ENCODE peak calls at places on chromosomes 11 and 22, in eight cellular contexts. Y is H1, M is PC-3, B is kidney, J is sigmoid colon, V is stomach, T is adrenal gland, E is uterus. U is an unnamed sample.
A peak's percentile ranks its signal among the peaks of the same experiment; 100 is the strongest.

GRCh38 chr11:75267171-75267970 is 26.8 kb downstream of the TPBGL start:
- DNase-seq in Y (no peak), M (no peak), B (peak; percentile 65), J (peak; percentile 60), V (no peak), T (no peak), E (no peak), U (no peak)

GRCh38 chr11:64888761-64889511 is 10.5 kb upstream of the EHD1 start:
- DNase-seq in Y (no peak), M (peak; percentile 34), B (no peak), J (no peak), V (peak; percentile 63), T (no peak), E (no peak), U (no peak)

GRCh38 chr11:123174196-123175183 is 20.6 kb downstream of the CLMP start:
- DNase-seq in Y (no peak), M (peak; percentile 97), B (peak; percentile 74), J (peak; percentile 93), V (peak; percentile 39), T (peak; percentile 49), E (peak; percentile 81), U (no peak)

GRCh38 chr22:46185263-46185662 is 34.9 kb downstream of the PPARA start:
- DNase-seq in Y (no peak), M (no peak), B (no peak), J (no peak), V (no peak), T (no peak), E (no peak), U (no peak)

GRCh38 chr11:103988595-103988969 is 47.9 kb upstream of the DDI1 start:
- DNase-seq in Y (no peak), M (peak; percentile 82), B (no peak), J (no peak), V (no peak), T (no peak), E (no peak), U (no peak)

GRCh38 chr11:65452806-65453490 is 30.4 kb downstream of the NEAT1 start:
- DNase-seq in Y (no peak), M (peak; percentile 83), B (peak; percentile 52), J (no peak), V (no peak), T (peak; percentile 52), E (peak; percentile 19), U (no peak)

GRCh38 chr11:112844530-112844929 is 116.7 kb upstream of the NCAM1 start:
- DNase-seq in Y (no peak), M (no peak), B (no peak), J (peak; percentile 71), V (no peak), T (no peak), E (no peak), U (no peak)

GRCh38 chr11:79417069-79417920 is 23.5 kb downstream of the TENM4 start:
- DNase-seq in Y (no peak), M (no peak), B (no peak), J (no peak), V (no peak), T (no peak), E (no peak), U (no peak)

GRCh38 chr11:116339306-116339705 is 433.5 kb downstream of the BUD13 start:
- DNase-seq in Y (no peak), M (no peak), B (no peak), J (no peak), V (no peak), T (no peak), E (no peak), U (no peak)

GRCh38 chr11:70860855-70861254 is 391.5 kb downstream of the SHANK2 start:
- DNase-seq in Y (no peak), M (no peak), B (no peak), J (no peak), V (no peak), T (no peak), E (no peak), U (no peak)

GRCh38 chr11:69909561-69910518 is 90.6 kb upstream of the FGF3 start:
- DNase-seq in Y (no peak), M (peak; percentile 37), B (peak; percentile 66), J (peak; percentile 64), V (no peak), T (peak; percentile 17), E (no peak), U (no peak)

GRCh38 chr11:66280428-66280827 is 2.5 kb downstream of the CNIH2 start:
- DNase-seq in Y (no peak), M (peak; percentile 28), B (no peak), J (no peak), V (no peak), T (no peak), E (no peak), U (no peak)

GRCh38 chr22:20588092-20588842 is 80.9 kb downstream of the MED15 start:
- DNase-seq in Y (no peak), M (no peak), B (peak; percentile 59), J (no peak), V (no peak), T (no peak), E (no peak), U (no peak)
- TF ChIP-seq CTCF in Y (no peak), M (no peak), B (no peak), J (no peak), V (no peak), T (no peak), E (no peak), U (no peak)

GRCh38 chr11:73982990-73983763 is 534 bp upstream of the UCP2 start:
- DNase-seq in Y (peak; percentile 74), M (peak; percentile 92), B (peak; percentile 97), J (peak; percentile 97), V (peak; percentile 94), T (peak; percentile 95), E (peak; percentile 82), U (peak; percentile 74)
- H3K4me1 ChIP-seq in Y (peaks cover 7% of the 10 kb centered on the region), M (peaks cover 28% of the 10 kb centered on the region), B (peaks cover 9% of the 10 kb centered on the region), J (peaks cover 12% of the 10 kb centered on the region), V (peaks cover 43% of the 10 kb centered on the region), T (peaks cover 11% of the 10 kb centered on the region), E (peaks cover 6% of the 10 kb centered on the region), U (peaks cover 13% of the 10 kb centered on the region)

GRCh38 chr11:1011320-1011698 is 25.2 kb downstream of the MUC6 start:
- DNase-seq in Y (no peak), M (no peak), B (no peak), J (no peak), V (no peak), T (no peak), E (no peak), U (no peak)
- H3K36me3 ChIP-seq in Y (peaks cover 27% of the 10 kb centered on the region), M (peaks cover 9% of the 10 kb centered on the region), B (peaks cover 34% of the 10 kb centered on the region), J (peaks cover 46% of the 10 kb centered on the region), V (peaks cover 86% of the 10 kb centered on the region), T (peaks cover 66% of the 10 kb centered on the region), E (no peaks in the 10 kb centered on the region), U (peaks cover 51% of the 10 kb centered on the region)

GRCh38 chr11:15985863-15986139 is 370.5 kb downstream of the SOX6 start:
- DNase-seq in Y (no peak), M (no peak), B (no peak), J (no peak), V (no peak), T (no peak), E (no peak), U (no peak)

GRCh38 chr11:15991174-15991655 is 365.1 kb downstream of the SOX6 start:
- DNase-seq in Y (no peak), M (no peak), B (no peak), J (no peak), V (no peak), T (no peak), E (no peak), U (no peak)

GRCh38 chr11:15989685-15990084 is 366.7 kb downstream of the SOX6 start:
- DNase-seq in Y (no peak), M (no peak), B (no peak), J (no peak), V (no peak), T (no peak), E (no peak), U (no peak)

GRCh38 chr11:15987044-15987443 is 369.3 kb downstream of the SOX6 start:
- DNase-seq in Y (no peak), M (no peak), B (no peak), J (no peak), V (no peak), T (no peak), E (no peak), U (no peak)

GRCh38 chr11:15988693-15989231 is 367.6 kb downstream of the SOX6 start:
- DNase-seq in Y (peak; percentile 27), M (no peak), B (no peak), J (no peak), V (no peak), T (no peak), E (no peak), U (no peak)
- TF ChIP-seq CTCF in Y (peak; percentile 80), M (peak; percentile 33), B (no peak), J (no peak), V (no peak), T (peak; percentile 21), E (no peak), U (peak; percentile 20)

DNA sequence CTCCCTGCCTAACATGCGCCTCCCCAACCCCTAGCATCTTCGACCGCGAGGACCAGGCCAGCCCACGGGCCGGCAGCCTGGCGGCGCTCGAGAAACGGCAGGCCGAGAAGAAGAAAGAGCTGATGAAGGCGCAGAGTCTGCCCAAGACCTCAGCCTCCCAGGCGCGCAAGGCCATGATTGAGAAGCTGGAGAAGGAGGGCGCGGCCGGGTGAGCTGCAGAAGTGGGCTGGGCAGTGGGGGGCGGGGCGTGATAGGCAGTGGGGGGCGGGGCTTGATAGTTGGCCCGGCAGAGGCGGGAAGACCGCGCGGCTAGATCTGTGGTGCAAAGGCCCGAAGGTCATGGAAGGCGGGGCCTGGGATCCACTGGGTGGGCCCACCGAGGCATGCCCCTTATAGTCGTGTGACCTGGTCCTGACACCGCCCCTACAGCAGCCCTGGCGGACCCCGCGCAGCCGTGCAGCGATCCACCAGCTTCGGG is 8.7 kb downstream of the SELENOM start:
- DNase-seq in Y (no peak), M (no peak), B (no peak), J (peak; percentile 92), V (peak; percentile 54), T (peak; percentile 62), E (peak; percentile 72), U (no peak)
- H3K4me1 ChIP-seq in Y (peaks cover 8% of the 10 kb centered on the region), M (no peaks in the 10 kb centered on the region), B (no peaks in the 10 kb centered on the region), J (peaks cover 90% of the 10 kb centered on the region), V (peaks cover 24% of the 10 kb centered on the region), T (peaks cover 5% of the 10 kb centered on the region), E (peaks cover 10% of the 10 kb centered on the region), U (peaks cover 51% of the 10 kb centered on the region)

GRCh38 chr11:93796832-93797231 is 12.8 kb downstream of the MED17 start:
- DNase-seq in Y (no peak), M (no peak), B (no peak), J (no peak), V (no peak), T (no peak), E (no peak), U (no peak)
- H3K36me3 ChIP-seq in Y (peaks cover 83% of the 10 kb centered on the region), M (peaks cover 80% of the 10 kb centered on the region), B (peaks cover 58% of the 10 kb centered on the region), J (peaks cover 33% of the 10 kb centered on the region), V (peaks cover 100% of the 10 kb centered on the region), T (peaks cover 82% of the 10 kb centered on the region), E (no peaks in the 10 kb centered on the region), U (peaks cover 66% of the 10 kb centered on the region)

DNA sequence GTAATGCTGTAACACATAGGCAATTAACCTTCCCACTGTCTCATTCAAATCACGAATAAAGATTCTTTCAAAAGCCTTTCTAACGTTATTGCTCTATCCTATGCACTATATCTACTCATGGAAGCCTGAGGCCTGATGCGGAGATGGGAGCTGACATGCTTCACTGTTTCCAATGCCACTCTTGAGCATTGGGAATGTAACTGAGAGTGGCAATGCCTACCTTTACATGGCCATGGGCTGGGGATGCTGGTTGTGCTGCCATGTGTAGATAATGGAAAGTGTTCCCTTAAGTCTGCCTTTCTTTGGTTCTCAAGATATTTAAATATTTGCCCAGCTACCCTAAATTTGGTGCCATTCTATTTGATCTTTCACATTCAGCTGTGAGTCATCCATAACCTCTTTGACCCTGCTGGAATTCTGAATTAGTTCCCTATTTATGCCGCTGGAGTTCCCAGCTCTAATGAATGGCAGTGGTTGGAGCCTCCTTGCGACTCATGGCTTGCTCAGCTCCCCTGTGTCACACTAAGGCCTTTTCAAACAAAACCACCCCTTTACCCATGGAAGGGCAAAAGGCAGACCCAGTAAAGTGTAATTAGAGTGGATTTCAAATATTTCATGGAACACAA is 21.4 kb upstream of the DKK3 start:
- DNase-seq in Y (no peak), M (peak; percentile 89), B (no peak), J (no peak), V (no peak), T (no peak), E (no peak), U (no peak)
- TF ChIP-seq CTCF in Y (no peak), M (no peak), B (no peak), J (no peak), V (no peak), T (no peak), E (no peak), U (no peak)